ENCODE peak calls at places on chromosomes 16 and 17, in six cellular contexts. W is fibroblast of the aortic adventitia, G is colonic mucosa, I is uterus, V is HFF-Myc, X is keratinocyte. B is an unnamed sample.

GRCh38 chr17:80892019-80892855 is 99.4 kb upstream of the CHMP6 start:
- DNase-seq in W (peak), V (peak), X (peak), G (peak), I (peak), B (peak)

GRCh38 chr16:12392585-12393089 is 411.1 kb downstream of the CPPED1 start:
- DNase-seq in W (no peak), X (no peak), I (peak), G (no peak), V (no peak), B (no peak)

GRCh38 chr17:3043737-3044365 is 19.6 kb downstream of the OR1D5 start:
- DNase-seq in I (no peak), W (no peak), V (no peak), X (no peak), G (peak), B (no peak)

GRCh38 chr17:42361781-42362186 is 26.5 kb downstream of the STAT3 start:
- DNase-seq in G (peak), X (no peak), I (no peak), V (no peak), W (no peak), B (no peak)

GRCh38 chr17:72407336-72408121 is 286.7 kb downstream of the SOX9 start:
- DNase-seq in V (peak), W (peak), X (no peak), I (peak), G (peak), B (peak)

GRCh38 chr16:17369441-17369951 is 101.3 kb downstream of the XYLT1 start:
- DNase-seq in X (no peak), V (no peak), G (peak), W (no peak), I (no peak), B (no peak)

GRCh38 chr16:4053663-4054479 is 62.4 kb downstream of the ADCY9 start:
- DNase-seq in X (peak), I (peak), V (peak), G (peak), W (peak), B (peak)

GRCh38 chr17:48701864-48702532 is 20.3 kb downstream of the PRAC1 start:
- DNase-seq in G (no peak), I (no peak), X (no peak), W (no peak), V (no peak), B (no peak)

GRCh38 chr17:7380855-7381683 is at the start of gene TNK1:
- DNase-seq in I (peak), X (no peak), V (no peak), G (peak), W (no peak), B (no peak)

GRCh38 chr16:57799619-57800212 is 2.6 kb downstream of the KIFC3 start:
- DNase-seq in V (no peak), W (no peak), I (no peak), G (no peak), X (no peak), B (no peak)

GRCh38 chr16:66502020-66502913 is 47.7 kb downstream of the TK2 start:
- DNase-seq in W (peak), V (no peak), I (peak), G (no peak), X (no peak), B (no peak)

GRCh38 chr17:2899911-2900310 is 103.7 kb downstream of the RAP1GAP2 start:
- DNase-seq in G (peak), X (no peak), W (no peak), V (no peak), I (no peak), B (no peak)

GRCh38 chr17:6555331-6556120 is 829 bp downstream of the PITPNM3 start:
- DNase-seq in X (peak), I (no peak), W (peak), V (no peak), G (peak), B (no peak)

GRCh38 chr17:50139185-50139783 is 9.3 kb upstream of the SAMD14 start:
- DNase-seq in W (no peak), V (no peak), I (no peak), G (no peak), X (no peak), B (no peak)

GRCh38 chr17:82924812-82925211 is 85.0 kb upstream of the ZNF750 start:
- DNase-seq in W (no peak), I (no peak), X (no peak), V (no peak), G (no peak), B (no peak)

GRCh38 chr17:80772906-80773242 is 218.8 kb upstream of the CHMP6 start:
- DNase-seq in I (no peak), X (no peak), G (no peak), V (no peak), W (no peak), B (no peak)

GRCh38 chr17:77892031-77892430 is 66.5 kb upstream of the TNRC6C start:
- DNase-seq in G (no peak), W (no peak), I (no peak), X (no peak), V (no peak), B (no peak)

GRCh38 chr17:16037636-16038035 is 38.0 kb downstream of the TTC19 start:
- DNase-seq in I (no peak), W (peak), G (no peak), V (no peak), X (no peak), B (peak)

GRCh38 chr16:66740533-66740932 is 10.9 kb downstream of the DYNC1LI2 start:
- DNase-seq in G (peak), V (no peak), W (peak), I (no peak), X (no peak), B (no peak)

GRCh38 chr17:4648741-4649140 is 7.3 kb upstream of the ALOX15 start:
- DNase-seq in I (no peak), V (no peak), G (peak), W (no peak), X (no peak), B (no peak)

GRCh38 chr16:31508706-31509523 is 724 bp upstream of the RUSF1 start:
- DNase-seq in V (no peak), W (peak), G (no peak), X (no peak), I (no peak), B (no peak)
- TF ChIP-seq CTCF in V (no peak), W (no peak), G (no peak), X (no peak), I (no peak), B (no peak)

GRCh38 chr16:14306485-14307058 is 235.5 kb downstream of the MRTFB start:
- DNase-seq in V (no peak), X (no peak), W (no peak), I (no peak), G (no peak), B (no peak)

GRCh38 chr16:14307623-14308356 is 236.7 kb downstream of the MRTFB start:
- DNase-seq in G (no peak), W (peak), I (no peak), V (no peak), X (no peak), B (no peak)

GRCh38 chr16:14308357-14308723 is 237.2 kb downstream of the MRTFB start:
- DNase-seq in V (no peak), G (no peak), X (no peak), W (no peak), I (no peak), B (no peak)

GRCh38 chr16:14304891-14305459 is 233.9 kb downstream of the MRTFB start:
- DNase-seq in G (no peak), W (no peak), X (no peak), V (no peak), I (no peak), B (no peak)

GRCh38 chr16:14307059-14307531 is 236.0 kb downstream of the MRTFB start:
- DNase-seq in W (no peak), I (no peak), X (no peak), G (no peak), V (no peak), B (no peak)
- H3K4me3 ChIP-seq in W (no peak), I (no peak), X (peak), G (no peak), V (no peak), B (no peak)

GRCh38 chr17:36545465-36546417 is 1.0 kb downstream of the GGNBP2 start:
- DNase-seq in I (peak), X (no peak), W (peak), V (peak), G (peak), B (peak)
- TF ChIP-seq CTCF in I (peak), X (no peak), W (no peak), V (no peak), G (no peak), B (no peak)

DNA sequence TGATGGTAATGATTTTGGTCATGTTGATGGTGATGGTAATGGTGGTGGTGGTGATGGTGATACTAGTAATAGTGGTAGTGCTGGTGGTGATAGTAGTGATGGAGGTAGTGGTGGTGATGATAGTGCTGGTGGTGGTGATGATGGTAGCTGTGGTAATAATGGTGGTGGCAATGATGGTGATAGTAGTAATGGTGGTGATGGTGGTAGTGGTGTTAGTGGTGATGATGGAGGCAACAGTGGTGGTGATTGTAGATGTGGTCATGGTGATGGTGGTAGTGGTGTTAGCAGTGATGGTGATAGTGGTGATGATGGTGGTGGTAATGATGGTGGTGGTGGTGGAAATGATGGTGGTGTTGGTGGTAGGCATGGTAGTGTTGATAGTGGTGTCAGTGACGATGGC is 127.0 kb upstream of the RPL38 start:
- DNase-seq in X (no peak), W (no peak), I (no peak), G (no peak), V (no peak), B (no peak)
- H3K4me3 ChIP-seq in X (no peak), W (no peak), I (no peak), G (no peak), V (no peak), B (no peak)

DNA sequence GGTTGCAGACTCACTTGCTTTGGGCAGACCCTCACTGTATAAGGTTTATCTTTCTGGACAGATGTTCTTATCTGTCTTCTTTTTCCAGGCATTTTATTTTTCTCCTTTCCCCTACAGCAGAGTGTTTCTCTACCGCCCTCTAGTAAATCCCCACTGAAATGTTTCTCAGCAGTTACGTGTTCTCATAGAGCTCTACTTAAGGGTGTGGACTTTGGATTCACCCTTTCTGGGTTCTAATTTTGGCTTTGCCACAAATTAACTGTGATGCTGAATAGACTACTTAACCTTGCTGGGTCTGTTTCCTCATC is 2.0 kb downstream of the ADAT1 start:
- DNase-seq in V (no peak), X (no peak), G (no peak), W (peak), I (no peak), B (no peak)
- TF ChIP-seq CTCF in V (peak), X (peak), G (peak), W (peak), I (no peak), B (peak)

DNA sequence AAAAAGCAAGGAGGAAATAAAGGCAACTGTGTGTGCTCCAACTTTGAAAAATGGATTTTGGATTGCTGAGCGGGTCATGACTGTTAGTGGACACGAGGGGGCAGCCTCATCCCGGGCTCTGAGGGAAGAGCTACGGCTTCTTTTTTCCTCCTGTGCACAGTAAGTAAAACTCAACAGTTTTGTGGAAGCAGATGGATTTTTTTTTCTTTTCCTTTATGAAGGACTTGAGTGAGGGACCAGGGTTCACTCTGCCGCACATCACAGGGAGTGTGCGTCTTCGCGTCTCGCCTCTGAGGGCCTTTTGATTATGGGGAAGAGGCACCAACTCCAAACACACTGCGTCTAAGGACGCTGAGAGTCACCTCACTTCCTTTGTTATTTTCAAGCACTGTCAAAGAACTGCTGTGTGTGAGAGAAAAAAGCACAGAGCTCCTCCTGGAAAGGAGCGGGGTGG is 80.3 kb upstream of the GOT2 start:
- DNase-seq in G (peak), X (no peak), V (peak), W (peak), I (peak), B (peak)
- H3K4me3 ChIP-seq in G (no peak), X (peak), V (no peak), W (peak), I (no peak), B (peak)

GRCh38 chr17:40190197-40191021 is 13.1 kb downstream of the RAPGEFL1 start:
- DNase-seq in W (no peak), X (no peak), G (no peak), V (no peak), I (no peak), B (no peak)
- TF ChIP-seq CTCF in W (peak), X (peak), G (no peak), V (peak), I (peak), B (peak)

GRCh38 chr17:62076864-62077788 is 12.0 kb upstream of the MED13 start:
- DNase-seq in G (no peak), W (no peak), X (no peak), V (no peak), I (no peak), B (no peak)
- H3K4me3 ChIP-seq in G (no peak), W (no peak), X (no peak), V (no peak), I (no peak), B (no peak)